ENCODE peak calls at places on chromosome 10, in six cellular contexts. A is WERI-Rb-1; M is CD8-positive, alpha-beta T cell; W is GM12865; G is SK-N-SH; Q is prostate gland. D is an unnamed sample.
A peak's percentile ranks its signal among the peaks of the same experiment; 100 is the strongest.

GRCh38 chr10:123580426-123580825 is 85.7 kb upstream of the GPR26 start:
- DNase-seq in A (no peak), M (no peak), W (no peak), G (no peak), Q (no peak), D (peak; percentile 81)

GRCh38 chr10:19676063-19676462 is 140.2 kb upstream of the PLXDC2 start:
- DNase-seq in A (no peak), M (no peak), W (no peak), G (no peak), Q (no peak), D (no peak)

GRCh38 chr10:94292448-94293118 is 70.2 kb downstream of the NOC3L start:
- DNase-seq in A (no peak), M (no peak), W (no peak), G (no peak), Q (peak; percentile 44), D (no peak)

GRCh38 chr10:31760674-31761081 is 168.0 kb downstream of the ARHGAP12 start:
- DNase-seq in A (peak; percentile 30), M (no peak), W (peak; percentile 27), G (no peak), Q (no peak), D (no peak)

GRCh38 chr10:75235375-75236177 is at the start of gene COMTD1:
- DNase-seq in A (peak; percentile 97), M (peak; percentile 91), W (peak; percentile 98), G (peak; percentile 95), Q (peak; percentile 95), D (peak; percentile 99)

GRCh38 chr10:12042409-12042796 is 206 bp downstream of the UPF2 start:
- DNase-seq in A (peak; percentile 13), M (peak; percentile 31), W (peak; percentile 54), G (no peak), Q (no peak), D (peak; percentile 92)

GRCh38 chr10:77637474-77637985 is at the start of gene KCNMA1:
- DNase-seq in A (peak; percentile 51), M (no peak), W (peak; percentile 23), G (peak; percentile 86), Q (no peak), D (no peak)

GRCh38 chr10:123221418-123221817 is 67.2 kb downstream of the BUB3 start:
- DNase-seq in A (no peak), M (no peak), W (no peak), G (no peak), Q (no peak), D (no peak)

GRCh38 chr10:17675638-17676037 is 31.7 kb downstream of the STAM start:
- DNase-seq in A (no peak), M (no peak), W (no peak), G (no peak), Q (no peak), D (no peak)

GRCh38 chr10:34288634-34289033 is 526.5 kb downstream of the PARD3 start:
- DNase-seq in A (no peak), M (no peak), W (no peak), G (no peak), Q (no peak), D (no peak)

GRCh38 chr10:107718868-107719267 is 554.4 kb upstream of the SORCS1 start:
- DNase-seq in A (no peak), M (no peak), W (no peak), G (no peak), Q (no peak), D (no peak)

GRCh38 chr10:79184141-79184625 is 115.4 kb downstream of the ZMIZ1 start:
- DNase-seq in A (no peak), M (no peak), W (no peak), G (peak; percentile 66), Q (no peak), D (no peak)

GRCh38 chr10:110893559-110894179 is 21.9 kb downstream of the PDCD4 start:
- DNase-seq in A (no peak), M (no peak), W (peak; percentile 68), G (peak; percentile 41), Q (no peak), D (no peak)

GRCh38 chr10:103069453-103070331 is 123.4 kb downstream of the NT5C2 start:
- DNase-seq in A (peak; percentile 64), M (peak; percentile 58), W (peak; percentile 83), G (peak; percentile 77), Q (peak; percentile 73), D (peak; percentile 28)

GRCh38 chr10:73060738-73061635 is 35.7 kb downstream of the P4HA1 start:
- DNase-seq in A (no peak), M (no peak), W (peak; percentile 39), G (peak; percentile 27), Q (no peak), D (no peak)

GRCh38 chr10:61897671-61898434 is 3.6 kb upstream of the ARID5B start:
- DNase-seq in A (peak; percentile 6), M (no peak), W (peak; percentile 41), G (peak; percentile 49), Q (no peak), D (no peak)

GRCh38 chr10:55310143-55310542 is 509.1 kb upstream of the PCDH15 start:
- DNase-seq in A (no peak), M (no peak), W (no peak), G (no peak), Q (no peak), D (no peak)

GRCh38 chr10:75205908-75206307 is 4.7 kb upstream of the VDAC2 start:
- DNase-seq in A (no peak), M (no peak), W (no peak), G (no peak), Q (no peak), D (no peak)

GRCh38 chr10:77970869-77971803 is 44.6 kb upstream of the DLG5 start:
- DNase-seq in A (no peak), M (no peak), W (no peak), G (peak; percentile 68), Q (peak; percentile 93), D (peak; percentile 91)

GRCh38 chr10:31099664-31100063 is 68.0 kb upstream of the ZNF438 start:
- DNase-seq in A (no peak), M (no peak), W (no peak), G (no peak), Q (peak; percentile 46), D (no peak)

GRCh38 chr10:101282937-101283336 is 53.7 kb upstream of the LBX1 start:
- DNase-seq in A (no peak), M (no peak), W (no peak), G (no peak), Q (no peak), D (no peak)

GRCh38 chr10:101285093-101285463 is 55.8 kb upstream of the LBX1 start:
- DNase-seq in A (no peak), M (no peak), W (no peak), G (no peak), Q (no peak), D (no peak)

GRCh38 chr10:101284171-101285092 is 55.2 kb upstream of the LBX1 start:
- DNase-seq in A (peak; percentile 62), M (no peak), W (no peak), G (no peak), Q (no peak), D (no peak)

GRCh38 chr10:101285519-101286070 is 56.3 kb upstream of the LBX1 start:
- DNase-seq in A (no peak), M (no peak), W (no peak), G (no peak), Q (no peak), D (no peak)

GRCh38 chr10:101283762-101284161 is 54.5 kb upstream of the LBX1 start:
- DNase-seq in A (no peak), M (no peak), W (no peak), G (no peak), Q (no peak), D (no peak)
- H3K4me3 ChIP-seq in A (peak overlapping the region; percentile 29), M (no peak overlapping the region), W (no peak overlapping the region), G (no peak overlapping the region), Q (no peak overlapping the region), D (no peak overlapping the region)

GRCh38 chr10:127492607-127493250 is 56.4 kb upstream of the NPS start:
- DNase-seq in A (no peak), M (no peak), W (no peak), G (no peak), Q (no peak), D (no peak)
- TF ChIP-seq CTCF in A (peak; percentile 33), M (no peak), W (no peak), G (peak; percentile 14), Q (no peak), D (no peak)

GRCh38 chr10:29630205-29631048 is 4.3 kb downstream of the SVIL start:
- DNase-seq in A (no peak), M (no peak), W (no peak), G (no peak), Q (peak; percentile 28), D (no peak)

GRCh38 chr10:29623797-29624196 is 11.0 kb downstream of the SVIL start:
- DNase-seq in A (no peak), M (no peak), W (no peak), G (no peak), Q (no peak), D (no peak)

GRCh38 chr10:29628912-29629526 is 5.8 kb downstream of the SVIL start:
- DNase-seq in A (no peak), M (no peak), W (no peak), G (no peak), Q (no peak), D (peak; percentile 76)

GRCh38 chr10:29631049-29631339 is 3.8 kb downstream of the SVIL start:
- DNase-seq in A (no peak), M (no peak), W (no peak), G (no peak), Q (no peak), D (no peak)

DNA sequence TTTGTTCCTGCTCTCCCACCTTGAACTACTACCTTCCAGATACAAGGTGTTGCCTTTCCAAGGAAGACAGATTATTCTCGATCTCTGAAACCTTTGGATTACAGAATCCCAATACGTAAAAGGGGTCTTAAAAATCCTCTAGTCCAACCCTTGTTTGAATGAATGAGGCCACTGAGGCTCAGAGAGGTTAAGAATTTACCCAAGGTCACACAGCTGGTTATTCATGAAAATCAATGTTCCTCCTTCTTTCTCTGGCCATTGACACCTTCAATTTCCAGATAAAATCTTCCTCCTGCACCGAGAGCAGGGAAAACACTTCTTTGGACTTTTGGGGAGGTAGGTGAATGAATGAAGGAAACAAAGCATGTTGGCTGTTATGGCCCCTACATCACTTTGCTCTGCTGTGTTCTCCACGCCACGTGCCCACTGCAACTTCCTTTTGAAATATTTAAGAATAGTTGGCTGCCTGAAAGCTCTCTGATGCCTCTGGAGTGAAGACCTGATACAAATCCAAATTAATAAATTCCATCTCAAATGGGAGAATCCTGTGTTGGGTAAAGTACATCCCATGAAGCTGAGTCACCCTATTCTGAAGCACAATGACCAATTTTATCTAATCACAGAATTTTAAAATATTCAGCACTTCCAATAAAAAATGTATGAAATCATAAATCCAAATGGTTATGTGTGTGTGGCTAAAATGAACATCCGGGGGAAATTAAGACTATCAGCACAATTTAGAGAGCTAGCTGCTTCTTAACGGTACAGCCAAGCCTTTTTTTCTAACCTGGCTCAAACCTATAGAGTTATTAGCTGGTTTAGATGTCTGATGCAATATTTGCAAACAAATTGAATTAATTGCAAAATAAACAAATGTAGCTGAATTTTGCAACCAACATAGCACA is 7.3 kb downstream of the SVIL start:
- DNase-seq in A (no peak), M (no peak), W (no peak), G (no peak), Q (no peak), D (no peak)
- H3K4me3 ChIP-seq in A (no peak overlapping the region), M (no peak overlapping the region), W (no peak overlapping the region), G (no peak overlapping the region), Q (no peak overlapping the region), D (no peak overlapping the region)

DNA sequence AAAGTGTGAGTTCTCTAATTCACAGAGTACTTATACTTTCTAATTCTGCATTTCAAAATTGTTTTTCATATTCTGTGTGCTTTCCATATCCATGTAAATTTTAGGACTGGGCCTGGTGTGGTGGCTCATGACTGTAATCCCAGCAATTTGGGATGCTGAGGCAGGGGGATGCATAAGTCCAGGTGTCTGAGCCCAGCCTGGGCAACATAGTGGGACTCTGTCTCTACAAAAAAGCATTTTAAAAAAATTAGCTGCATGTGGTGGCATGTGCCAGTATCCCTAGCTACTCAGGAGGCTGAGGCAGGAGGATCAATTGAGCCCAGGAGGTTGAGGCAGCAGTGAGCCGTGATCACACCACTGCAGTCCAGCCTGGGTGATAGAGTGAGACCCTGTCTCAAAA is 382.6 kb upstream of the AKR1E2 start:
- DNase-seq in A (no peak), M (no peak), W (no peak), G (no peak), Q (no peak), D (no peak)
- TF ChIP-seq CTCF in A (no peak), M (no peak), W (no peak), G (no peak), Q (no peak), D (no peak)

D was measured in lower leg skin.